ENCODE peak calls at places on chromosome 22, in six cellular contexts. B is IMR-90, I is mammary epithelial cell, R is H9, F is MM.1S, D is SK-N-SH. N is an unnamed sample. For H3K27me3, the result is how much of the 10 kb centered on the place peaks cover.

GRCh38 chr22:47836957-47837356 is 1074.5 kb downstream of the TBC1D22A start:
- DNase-seq in R (no peak), B (no peak), F (no peak), I (no peak), D (no peak), N (peak)

GRCh38 chr22:39773976-39774539 is 119.5 kb downstream of the ENTHD1 start:
- DNase-seq in F (peak), R (no peak), I (no peak), B (peak), D (no peak), N (no peak)

GRCh38 chr22:23149743-23150238 is 4.5 kb downstream of the RAB36 start:
- DNase-seq in B (no peak), D (no peak), R (peak), I (no peak), F (no peak), N (no peak)

GRCh38 chr22:49466926-49467590 is 360.6 kb downstream of the BRD1 start:
- DNase-seq in D (no peak), I (no peak), B (no peak), F (no peak), R (no peak), N (no peak)

GRCh38 chr22:24435861-24436351 is 8.5 kb downstream of the ADORA2A start:
- DNase-seq in D (peak), I (no peak), F (no peak), R (no peak), B (peak), N (no peak)

GRCh38 chr22:32991353-32992115 is 66.6 kb downstream of the SYN3 start:
- DNase-seq in R (no peak), D (peak), F (no peak), I (peak), B (no peak), N (peak)

GRCh38 chr22:19868773-19869471 is 14.2 kb upstream of the GNB1L start:
- DNase-seq in F (no peak), I (peak), D (no peak), B (no peak), R (peak), N (no peak)

GRCh38 chr22:50266994-50267393 is 3.2 kb downstream of the MAPK11 start:
- DNase-seq in I (no peak), F (no peak), R (no peak), D (no peak), B (no peak), N (no peak)

GRCh38 chr22:32850591-32851517 is 49.3 kb downstream of the TIMP3 start:
- DNase-seq in R (no peak), F (no peak), I (no peak), D (no peak), B (no peak), N (peak)

GRCh38 chr22:37184816-37185541 is 3.1 kb downstream of the C1QTNF6 start:
- DNase-seq in R (no peak), I (no peak), B (no peak), D (no peak), F (no peak), N (no peak)

DNA sequence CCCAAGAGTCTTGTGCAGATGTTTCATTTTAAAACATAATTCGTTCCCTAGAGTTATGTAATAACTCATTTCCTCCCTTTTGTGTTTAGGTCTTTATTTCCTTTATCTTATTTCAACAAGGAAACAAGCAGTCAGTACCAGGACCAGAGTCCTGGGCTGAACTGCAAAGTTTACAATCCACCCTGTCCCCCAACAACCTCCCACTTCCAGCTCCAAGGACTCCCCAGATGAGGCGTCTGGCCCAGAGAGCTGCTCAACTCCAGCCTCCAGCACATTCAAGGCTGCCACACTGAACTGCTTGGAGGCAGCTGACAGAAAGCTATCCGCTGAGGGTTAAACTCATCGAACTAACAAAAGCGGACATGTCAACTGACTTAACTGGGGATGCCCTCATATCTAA is 4.5 kb downstream of the POLDIP3 start:
- DNase-seq in R (no peak), I (no peak), F (no peak), D (no peak), B (no peak), N (no peak)
- H3K4me2 ChIP-seq in R (no peak), I (no peak), F (no peak), D (no peak), B (peak), N (no peak)

GRCh38 chr22:43419371-43420080 is 7.7 kb downstream of the MPPED1 start:
- DNase-seq in F (no peak), B (no peak), R (no peak), I (no peak), D (no peak), N (no peak)
- H3K27me3 ChIP-seq in F (half or more), B (half or more), R (under half), I (under half), D (under half), N (under half)

GRCh38 chr22:30635273-30636225 is at the start of gene SLC35E4:
- DNase-seq in R (peak), F (peak), I (peak), B (peak), D (peak), N (peak)
- TF ChIP-seq CTCF in R (peak), F (peak), I (no peak), B (peak), D (peak), N (no peak)

DNA sequence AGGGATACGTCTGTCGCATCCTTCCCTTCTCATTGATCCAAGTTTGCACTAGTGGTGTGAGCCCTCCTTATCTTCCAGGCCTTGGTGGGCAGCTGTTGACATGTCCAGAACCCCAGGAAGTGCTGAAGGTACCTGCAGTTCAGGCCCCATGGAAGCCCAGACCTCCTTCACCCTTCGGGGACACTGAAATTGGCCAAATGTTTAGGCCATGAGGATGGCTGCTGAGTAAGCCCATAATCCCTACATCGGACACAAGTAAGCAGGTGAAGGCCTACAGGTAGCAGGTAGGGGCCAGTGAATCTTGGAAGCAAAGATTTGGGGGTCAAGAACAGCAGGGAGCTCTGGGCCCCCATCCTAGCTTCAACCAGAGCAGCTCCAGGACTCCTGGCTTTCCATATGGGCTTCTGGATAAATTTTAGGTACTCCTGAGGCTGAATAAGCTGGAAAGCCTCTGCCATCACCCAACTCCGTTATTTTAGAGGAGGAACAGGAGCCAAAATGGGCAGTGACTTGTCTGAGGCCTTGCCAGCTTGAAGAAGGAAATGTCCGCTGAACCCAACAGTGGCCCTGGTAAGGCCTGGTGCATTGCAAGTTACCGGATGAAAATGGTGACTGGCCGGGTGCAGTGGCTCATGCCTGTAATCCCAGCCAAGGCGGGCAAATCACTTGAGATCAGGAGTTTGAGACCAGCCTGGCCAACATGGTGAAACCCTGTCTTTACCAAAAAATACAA is 45.2 kb downstream of the MORC2 start:
- DNase-seq in I (no peak), R (no peak), F (no peak), D (no peak), B (no peak), N (no peak)
- H3K4me2 ChIP-seq in I (no peak), R (no peak), F (no peak), D (no peak), B (no peak), N (no peak)

GRCh38 chr22:38452373-38453064 is 2.5 kb downstream of the KCNJ4 start:
- DNase-seq in D (no peak), I (no peak), B (peak), R (no peak), F (no peak), N (peak)
- H3K27me3 ChIP-seq in D (under half), I (under half), B (half or more), R (under half), F (half or more), N (under half)

GRCh38 chr22:31446208-31446607 is 43.4 kb downstream of the EIF4ENIF1 start:
- DNase-seq in B (no peak), R (no peak), I (no peak), F (peak), D (no peak), N (no peak)

GRCh38 chr22:31448382-31448781 is 41.3 kb downstream of the EIF4ENIF1 start:
- DNase-seq in F (no peak), I (no peak), D (no peak), R (no peak), B (no peak), N (peak)

GRCh38 chr22:31445642-31446041 is 44.0 kb downstream of the EIF4ENIF1 start:
- DNase-seq in F (no peak), R (no peak), D (no peak), B (no peak), I (no peak), N (no peak)

GRCh38 chr22:31447337-31447736 is 42.3 kb downstream of the EIF4ENIF1 start:
- DNase-seq in I (no peak), B (no peak), F (peak), R (no peak), D (no peak), N (no peak)

DNA sequence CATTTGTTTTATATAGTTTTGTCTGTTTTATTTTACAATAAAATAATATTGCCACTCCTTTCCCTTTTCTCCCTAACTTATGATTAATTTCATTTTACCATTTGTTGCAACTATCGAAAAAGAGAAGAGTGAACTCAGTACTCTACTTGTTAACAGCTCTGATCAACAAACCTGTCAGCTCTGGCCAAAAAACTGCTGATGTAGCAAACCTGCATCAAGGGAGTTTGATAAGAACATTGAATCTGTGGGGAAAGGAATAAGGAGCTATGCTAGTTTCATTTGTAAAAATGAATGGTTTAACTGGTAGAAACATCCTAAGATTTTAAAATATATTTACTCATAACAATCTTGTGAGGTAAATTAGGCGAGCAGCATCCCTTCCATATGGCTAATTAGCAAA is 42.9 kb downstream of the EIF4ENIF1 start:
- DNase-seq in D (no peak), R (no peak), B (no peak), F (no peak), I (no peak), N (no peak)
- TF ChIP-seq CTCF in D (no peak), R (no peak), B (no peak), F (no peak), I (no peak), N (no peak)

N was measured in fibroblast of lung.